ENCODE peak calls at places on chromosome 12, in ten cellular contexts. G is AG10803, Y is Peyer's patch, E is fibroblast of pulmonary artery, J is heart right ventricle, P is psoas muscle, C is OCI-LY7, D is testis, U is left ventricle myocardium inferior, V is HCT116. X is an unnamed sample.

GRCh38 chr12:43287991-43288390 is 264.0 kb downstream of the ADAMTS20 start:
- DNase-seq in G (no peak), Y (no peak), E (no peak), J (no peak), P (no peak), C (no peak), D (no peak), U (no peak), V (no peak), X (no peak)

GRCh38 chr12:122669397-122670070 is 33.6 kb downstream of the HCAR2 start:
- DNase-seq in G (peak; percentile 62), Y (no peak), E (peak; percentile 41), J (no peak), P (no peak), C (no peak), D (no peak), U (no peak), V (no peak), X (peak; percentile 50)

GRCh38 chr12:119868992-119869391 is 8.1 kb downstream of the CIT start:
- DNase-seq in G (peak; percentile 73), Y (no peak), E (peak; percentile 9), J (no peak), P (no peak), C (no peak), D (no peak), U (no peak), V (no peak), X (no peak)

GRCh38 chr12:108446766-108447165 is 68.3 kb upstream of the FICD start:
- DNase-seq in G (peak; percentile 31), Y (peak; percentile 46), E (peak; percentile 67), J (peak; percentile 18), P (no peak), C (no peak), D (no peak), U (peak; percentile 34), V (no peak), X (no peak)

GRCh38 chr12:2064078-2064507 is 11.3 kb downstream of the CACNA1C start:
- DNase-seq in G (peak; percentile 42), Y (no peak), E (peak; percentile 35), J (no peak), P (no peak), C (peak; percentile 4), D (no peak), U (no peak), V (no peak), X (no peak)

GRCh38 chr12:8950702-8951478 is 1.4 kb upstream of the M6PR start:
- DNase-seq in G (no peak), Y (no peak), E (no peak), J (no peak), P (no peak), C (no peak), D (no peak), U (no peak), V (no peak), X (no peak)

GRCh38 chr12:46071769-46072624 is 81.6 kb upstream of the SCAF11 start:
- DNase-seq in G (peak; percentile 67), Y (peak; percentile 78), E (peak; percentile 79), J (peak; percentile 35), P (peak; percentile 59), C (peak; percentile 84), D (peak; percentile 72), U (peak; percentile 47), V (peak; percentile 58), X (peak; percentile 31)

GRCh38 chr12:40946612-40947194 is 241.4 kb upstream of the PDZRN4 start:
- DNase-seq in G (peak; percentile 39), Y (no peak), E (peak; percentile 57), J (no peak), P (no peak), C (peak; percentile 27), D (no peak), U (no peak), V (peak; percentile 22), X (no peak)

GRCh38 chr12:130870442-130871285 is 1.2 kb upstream of the RAN start:
- DNase-seq in G (peak; percentile 98), Y (peak; percentile 81), E (peak; percentile 96), J (peak; percentile 48), P (peak; percentile 82), C (peak; percentile 95), D (peak; percentile 51), U (peak; percentile 53), V (peak; percentile 83), X (no peak)
- TF ChIP-seq CTCF in G (peak; percentile 80), Y (peak; percentile 50), E (peak; percentile 67), J (no peak), P (peak; percentile 25), C (peak; percentile 78), D (peak; percentile 36), U (peak; percentile 54), V (peak; percentile 69), X (peak; percentile 58)

GRCh38 chr12:118310320-118310719 is 62.4 kb downstream of the TAOK3 start:
- DNase-seq in G (no peak), Y (no peak), E (no peak), J (no peak), P (no peak), C (no peak), D (no peak), U (no peak), V (no peak), X (no peak)

GRCh38 chr12:118302053-118302452 is 70.7 kb downstream of the TAOK3 start:
- DNase-seq in G (peak; percentile 11), Y (no peak), E (peak; percentile 26), J (no peak), P (no peak), C (no peak), D (no peak), U (no peak), V (no peak), X (no peak)

GRCh38 chr12:118311666-118312065 is 61.0 kb downstream of the TAOK3 start:
- DNase-seq in G (peak; percentile 28), Y (no peak), E (no peak), J (no peak), P (no peak), C (no peak), D (no peak), U (no peak), V (no peak), X (no peak)

GRCh38 chr12:118304093-118304492 is 68.6 kb downstream of the TAOK3 start:
- DNase-seq in G (no peak), Y (no peak), E (no peak), J (no peak), P (no peak), C (no peak), D (no peak), U (no peak), V (no peak), X (no peak)

DNA sequence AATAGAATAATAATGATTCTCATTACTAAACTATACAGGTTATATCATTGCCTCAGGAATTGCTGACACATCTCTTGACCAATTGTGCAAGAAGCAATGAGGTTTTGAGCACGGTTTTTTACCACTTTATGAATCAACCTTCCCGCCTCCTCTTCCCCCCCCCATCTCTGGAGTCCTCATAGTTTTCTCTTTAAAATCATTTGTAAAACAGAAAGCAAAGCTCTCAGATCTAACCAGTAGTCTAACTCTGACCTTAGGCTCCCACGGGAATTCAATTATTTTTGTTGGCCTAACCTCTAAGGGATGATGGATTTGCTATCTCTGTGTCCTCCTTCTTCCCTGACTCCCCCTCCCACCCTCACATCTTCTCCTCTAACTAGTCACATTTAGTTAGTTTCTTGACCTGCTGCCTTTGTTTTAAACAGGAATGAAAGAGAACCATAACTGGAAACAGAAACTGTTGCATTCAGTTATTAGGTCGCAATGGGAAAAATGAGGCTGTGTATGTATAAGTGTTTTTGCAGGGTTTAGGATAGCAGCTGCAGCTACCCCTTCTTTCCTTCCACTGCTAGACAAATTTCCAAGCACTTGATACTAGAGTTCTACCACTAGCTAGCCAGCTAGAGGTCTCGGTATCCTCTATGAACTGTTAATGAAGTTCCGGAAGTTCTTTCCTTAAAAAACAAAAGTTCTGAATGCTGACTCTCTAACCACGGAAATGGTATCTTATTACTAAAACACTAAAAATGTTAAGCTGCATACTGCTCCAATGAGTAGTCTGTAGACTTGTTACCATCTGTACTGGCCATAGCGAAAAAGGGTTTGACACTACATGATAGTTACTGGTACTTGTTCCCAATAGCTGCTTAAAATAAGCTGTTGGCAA is 65.4 kb downstream of the TAOK3 start:
- DNase-seq in G (peak; percentile 95), Y (no peak), E (peak; percentile 89), J (no peak), P (no peak), C (no peak), D (no peak), U (no peak), V (no peak), X (peak; percentile 57)
- H3K4me3 ChIP-seq in G (peak overlapping the region; percentile 61), Y (peak overlapping the region; percentile 4), E (peak overlapping the region; percentile 53), J (peak overlapping the region; percentile 28), P (no peak overlapping the region), C (no peak overlapping the region), D (no peak overlapping the region), U (peak overlapping the region; percentile 28), V (no peak overlapping the region), X (peak overlapping the region; percentile 35)

GRCh38 chr12:104570174-104570907 is 113.6 kb downstream of the CHST11 start:
- DNase-seq in G (no peak), Y (no peak), E (no peak), J (no peak), P (no peak), C (peak; percentile 32), D (no peak), U (no peak), V (no peak), X (no peak)

GRCh38 chr12:104568881-104569280 is 112.1 kb downstream of the CHST11 start:
- DNase-seq in G (no peak), Y (no peak), E (no peak), J (no peak), P (no peak), C (no peak), D (no peak), U (no peak), V (no peak), X (no peak)

GRCh38 chr12:104571328-104571727 is 114.6 kb downstream of the CHST11 start:
- DNase-seq in G (no peak), Y (peak; percentile 74), E (no peak), J (no peak), P (no peak), C (peak; percentile 78), D (no peak), U (no peak), V (no peak), X (no peak)

GRCh38 chr12:104567832-104568490 is 111.2 kb downstream of the CHST11 start:
- DNase-seq in G (no peak), Y (no peak), E (peak; percentile 19), J (peak; percentile 16), P (no peak), C (no peak), D (no peak), U (no peak), V (no peak), X (no peak)

GRCh38 chr12:104569348-104570173 is 112.8 kb downstream of the CHST11 start:
- DNase-seq in G (no peak), Y (peak; percentile 86), E (peak; percentile 40), J (no peak), P (no peak), C (peak; percentile 39), D (peak; percentile 20), U (no peak), V (no peak), X (no peak)
- TF ChIP-seq CTCF in G (no peak), Y (no peak), E (no peak), J (no peak), P (no peak), C (no peak), D (no peak), U (no peak), V (no peak), X (no peak)

GRCh38 chr12:21353948-21354347 is 18.8 kb upstream of the IAPP start:
- DNase-seq in G (no peak), Y (no peak), E (no peak), J (no peak), P (no peak), C (no peak), D (no peak), U (no peak), V (no peak), X (no peak)
- H3K4me3 ChIP-seq in G (no peak overlapping the region), Y (no peak overlapping the region), E (no peak overlapping the region), J (no peak overlapping the region), P (no peak overlapping the region), C (no peak overlapping the region), D (no peak overlapping the region), U (no peak overlapping the region), V (no peak overlapping the region), X (no peak overlapping the region)

X was measured in epithelial cell of proximal tubule.